ENCODE peak calls at places on chromosome 13, in four cellular contexts. B is stimulated activated CD4-positive, alpha-beta T cell treated with anti-CD3 and anti-CD28 coated beads, Interleukin-4, amount 100 ng/mL, for 24 hours; Z is AG09309; L is NCI-H1694 treated with DMSO at 0.1 percent for 48 hours. W is an unnamed sample.

GRCh38 chr13:31032574-31033095 is 100.2 kb downstream of the TEX26 start:
- DNase-seq in B (no peak), Z (no peak), L (no peak), W (no peak)

GRCh38 chr13:73177017-73177416 is 118.2 kb downstream of the KLF5 start:
- DNase-seq in B (no peak), Z (no peak), L (no peak), W (no peak)

GRCh38 chr13:101489635-101490034 is 37.2 kb downstream of the ITGBL1 start:
- DNase-seq in B (no peak), Z (no peak), L (no peak), W (no peak)

GRCh38 chr13:26941345-26942174 is 181.0 kb upstream of the GPR12 start:
- DNase-seq in B (no peak), Z (no peak), L (no peak), W (no peak)

GRCh38 chr13:49308104-49308875 is 60.6 kb downstream of the CDADC1 start:
- DNase-seq in B (no peak), Z (no peak), L (no peak), W (no peak)

GRCh38 chr13:27783111-27783510 is 9.2 kb upstream of the GSX1 start:
- DNase-seq in B (no peak), Z (no peak), L (no peak), W (no peak)

GRCh38 chr13:106276876-106277275 is 258.6 kb downstream of the EFNB2 start:
- DNase-seq in B (no peak), Z (peak), L (no peak), W (no peak)

GRCh38 chr13:31067416-31068118 is 94.1 kb downstream of the HSPH1 start:
- DNase-seq in B (no peak), Z (peak), L (no peak), W (no peak)

GRCh38 chr13:39133781-39134180 is 95.5 kb downstream of the NHLRC3 start:
- DNase-seq in B (no peak), Z (no peak), L (no peak), W (no peak)

GRCh38 chr13:112103971-112104872 is 37.3 kb downstream of the SOX1 start:
- DNase-seq in B (no peak), Z (no peak), L (no peak), W (no peak)

GRCh38 chr13:76879211-76879875 is 6.9 kb downstream of the KCTD12 start:
- DNase-seq in B (peak), Z (peak), L (no peak), W (no peak)

GRCh38 chr13:94192576-94192975 is 286.9 kb downstream of the DCT start:
- DNase-seq in B (no peak), Z (no peak), L (no peak), W (no peak)

GRCh38 chr13:62875118-62875640 is 1459.5 kb upstream of the PCDH20 start:
- DNase-seq in B (no peak), Z (no peak), L (no peak), W (no peak)

W was measured in NCI-H2171.